ENCODE peak calls at places on chromosomes 2 and 18, in ten cellular contexts. G is psoas muscle, N is fibroblast of the aortic adventitia, R is tibial nerve, P is mammary epithelial cell, I is cardiac muscle cell, B is body of pancreas, E is spleen, Q is thoracic aorta, T is AG04449. Y is an unnamed sample.

GRCh38 chr2:42770288-42771131 is 6.6 kb upstream of the OXER1 start:
- DNase-seq in R (no peak), I (peak; percentile 82), T (no peak), N (peak; percentile 49), G (no peak), Q (no peak), B (peak; percentile 34), P (peak; percentile 4), E (no peak), Y (no peak)

GRCh38 chr2:127638361-127639110 is 7.4 kb upstream of the GPR17 start:
- DNase-seq in B (no peak), N (no peak), P (no peak), Q (no peak), R (no peak), E (peak; percentile 93), I (no peak), G (peak; percentile 30), T (no peak), Y (no peak)

GRCh38 chr2:116719841-116720240 is 1094.7 kb upstream of the DDX18 start:
- DNase-seq in B (no peak), T (no peak), I (no peak), G (no peak), P (peak; percentile 40), R (no peak), E (no peak), Q (no peak), N (no peak), Y (peak; percentile 0)

GRCh38 chr2:128625421-128625820 is 306.8 kb upstream of the HS6ST1 start:
- DNase-seq in E (peak; percentile 56), I (no peak), T (no peak), Q (no peak), R (no peak), G (no peak), N (no peak), P (no peak), B (no peak), Y (no peak)

GRCh38 chr18:57353940-57354461 is 1.6 kb downstream of the ST8SIA3 start:
- DNase-seq in R (no peak), E (no peak), I (peak; percentile 90), G (no peak), B (peak; percentile 45), T (no peak), N (peak; percentile 29), P (peak; percentile 13), Q (no peak), Y (peak; percentile 70)

GRCh38 chr2:188295067-188295685 is 3.5 kb downstream of the GULP1 start:
- DNase-seq in B (no peak), N (no peak), E (no peak), P (no peak), R (no peak), I (no peak), Q (no peak), G (no peak), T (no peak), Y (no peak)

GRCh38 chr18:8978394-8978793 is 124.1 kb upstream of the NDUFV2 start:
- DNase-seq in E (no peak), G (no peak), Q (no peak), P (no peak), N (no peak), B (no peak), T (no peak), R (no peak), I (no peak), Y (no peak)

GRCh38 chr2:172705352-172705751 is 30.3 kb upstream of the RAPGEF4 start:
- DNase-seq in P (no peak), T (no peak), B (no peak), G (no peak), R (no peak), I (no peak), N (no peak), Q (no peak), E (no peak), Y (no peak)

GRCh38 chr18:13688191-13689136 is 37.9 kb downstream of the FAM210A start:
- DNase-seq in G (peak; percentile 20), P (no peak), E (no peak), B (no peak), T (no peak), R (no peak), Q (no peak), N (no peak), I (no peak), Y (no peak)

GRCh38 chr2:225431387-225431786 is 31.9 kb downstream of the NYAP2 start:
- DNase-seq in T (no peak), B (no peak), N (no peak), Q (no peak), R (no peak), I (no peak), G (no peak), P (no peak), E (no peak), Y (no peak)

GRCh38 chr18:79604205-79604912 is 75.2 kb upstream of the CTDP1 start:
- DNase-seq in P (no peak), I (no peak), E (peak; percentile 35), R (peak; percentile 6), B (no peak), N (no peak), Q (no peak), G (no peak), T (no peak), Y (no peak)

GRCh38 chr2:96437512-96437911 is 67.6 kb downstream of the NEURL3 start:
- DNase-seq in G (no peak), I (no peak), N (no peak), B (no peak), E (no peak), P (no peak), R (no peak), Q (no peak), T (no peak), Y (no peak)

GRCh38 chr2:96436961-96437360 is 68.2 kb downstream of the NEURL3 start:
- DNase-seq in I (no peak), E (no peak), G (no peak), P (no peak), B (no peak), Q (no peak), N (no peak), T (no peak), R (no peak), Y (no peak)

GRCh38 chr2:96436416-96436815 is 68.7 kb downstream of the NEURL3 start:
- DNase-seq in P (no peak), E (no peak), N (no peak), Q (no peak), G (no peak), I (no peak), R (no peak), T (no peak), B (no peak), Y (no peak)

DNA sequence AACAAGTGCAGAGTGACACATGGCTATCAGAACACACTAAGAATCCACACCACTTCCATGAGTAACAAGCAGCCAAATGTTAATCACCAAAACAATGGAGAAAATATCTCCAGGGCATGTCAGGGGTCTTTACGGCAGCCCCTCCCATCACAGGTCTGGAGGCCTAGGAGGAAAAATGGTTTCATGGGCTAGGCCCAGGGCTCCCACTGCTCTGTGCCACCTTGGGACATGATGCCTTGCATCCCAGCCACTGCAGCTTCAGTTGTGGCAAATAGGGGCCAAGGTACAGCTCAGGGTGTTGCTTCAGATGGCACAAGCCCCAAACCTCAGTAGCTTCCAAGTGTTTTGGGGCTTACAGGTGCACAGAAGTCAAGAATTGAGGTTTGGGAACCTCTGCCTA is 66.6 kb downstream of the NEURL3 start:
- DNase-seq in R (no peak), P (no peak), T (no peak), N (no peak), Q (no peak), E (no peak), I (no peak), G (no peak), B (no peak), Y (no peak)
- H3K4me3 ChIP-seq in R (no peak overlapping the region), P (no peak overlapping the region), T (no peak overlapping the region), N (no peak overlapping the region), Q (no peak overlapping the region), E (no peak overlapping the region), I (no peak overlapping the region), G (no peak overlapping the region), B (no peak overlapping the region), Y (no peak overlapping the region)

GRCh38 chr2:46769809-46770208 is 145.8 kb downstream of the MCFD2 start:
- DNase-seq in R (no peak), T (no peak), N (no peak), I (no peak), E (no peak), P (no peak), Q (no peak), G (no peak), B (no peak), Y (no peak)
- TF ChIP-seq CTCF in R (no peak), T (no peak), N (peak; percentile 36), I (no peak), E (no peak), P (peak; percentile 21), Q (no peak), G (peak; percentile 15), B (no peak), Y (peak; percentile 4)

DNA sequence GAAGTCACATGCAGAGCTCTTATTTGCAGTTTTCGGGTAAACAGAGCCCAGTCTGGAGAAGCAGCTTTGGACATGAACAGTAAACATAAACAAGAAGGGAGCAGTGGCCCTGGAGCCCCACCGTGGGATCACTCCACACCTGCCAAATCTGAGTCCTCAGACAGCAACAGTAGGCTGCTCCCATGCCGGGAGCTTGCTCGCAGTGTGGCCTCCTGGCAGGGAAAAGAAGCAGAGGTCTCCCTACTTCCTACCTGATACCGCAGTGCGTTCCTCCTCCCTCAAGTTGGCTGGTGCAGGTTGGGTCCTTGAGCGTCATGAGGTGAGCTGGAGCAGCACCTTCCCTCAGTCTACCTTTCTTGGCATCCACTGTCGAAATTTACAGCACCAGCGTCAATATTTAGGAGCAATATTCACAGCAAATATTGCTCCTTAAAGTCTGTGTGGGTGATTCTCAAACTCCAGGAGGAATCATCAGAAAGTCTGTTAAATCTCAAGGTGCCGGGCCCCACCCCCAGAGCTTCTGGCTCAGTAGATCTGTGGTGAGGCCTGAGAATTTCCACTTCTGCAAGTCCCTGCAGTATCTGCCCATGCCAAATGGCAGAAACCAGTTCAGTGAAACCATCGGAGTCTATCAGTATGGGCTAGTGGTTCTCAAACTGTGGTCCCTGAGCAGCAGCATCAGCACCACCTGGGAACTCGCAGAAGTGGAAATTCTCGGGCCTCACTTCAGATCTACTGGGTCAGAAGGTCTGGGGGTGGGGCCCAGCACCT is 202.7 kb downstream of the SLC4A3 start:
- DNase-seq in T (no peak), R (no peak), E (no peak), B (no peak), G (no peak), Q (no peak), P (no peak), I (no peak), N (no peak), Y (no peak)
- H3K4me3 ChIP-seq in T (no peak overlapping the region), R (no peak overlapping the region), E (no peak overlapping the region), B (no peak overlapping the region), G (no peak overlapping the region), Q (no peak overlapping the region), P (no peak overlapping the region), I (no peak overlapping the region), N (no peak overlapping the region), Y (no peak overlapping the region)

GRCh38 chr2:105769504-105769903 is 24.8 kb downstream of the NCK2 start:
- DNase-seq in B (no peak), T (no peak), I (no peak), N (no peak), Q (no peak), R (no peak), G (no peak), P (no peak), E (no peak), Y (no peak)
- TF ChIP-seq CTCF in B (no peak), T (no peak), I (peak; percentile 20), N (no peak), Q (no peak), R (peak; percentile 12), G (peak; percentile 17), P (peak; percentile 15), E (peak; percentile 37), Y (no peak)

Y was measured in foreskin fibroblast.